ENCODE peak calls at places on chromosomes 11 and 22, in nine cellular contexts. Z, B, H, E, O, Y, W, J and T are unnamed samples.

GRCh38 chr22:35021166-35021565 is 44.8 kb upstream of the ISX start:
- DNase-seq in J (no peak), E (no peak), Y (no peak), B (peak; percentile 76), O (no peak), W (no peak), H (no peak), Z (no peak), T (no peak)

GRCh38 chr11:106724293-106724892 is 293.9 kb downstream of the GUCY1A2 start:
- DNase-seq in E (no peak), B (no peak), Y (peak; percentile 74), H (no peak), W (no peak), O (no peak), Z (no peak), J (no peak), T (no peak)

GRCh38 chr11:77040889-77041288 is 6.7 kb downstream of the B3GNT6 start:
- DNase-seq in B (no peak), Y (no peak), E (no peak), J (no peak), Z (no peak), H (no peak), O (no peak), W (no peak), T (no peak)

GRCh38 chr11:87966744-87967143 is 208.5 kb downstream of the RAB38 start:
- DNase-seq in W (no peak), H (no peak), Y (no peak), Z (no peak), O (no peak), E (no peak), J (no peak), B (no peak), T (no peak)

GRCh38 chr22:49833340-49834007 is 5.8 kb upstream of the BRD1 start:
- DNase-seq in E (no peak), O (no peak), B (no peak), Y (no peak), W (no peak), Z (no peak), J (no peak), H (no peak), T (no peak)

GRCh38 chr11:120212926-120213325 is 2.1 kb downstream of the OAF start:
- DNase-seq in O (no peak), E (no peak), W (no peak), Y (no peak), B (peak; percentile 68), Z (no peak), H (no peak), J (no peak), T (no peak)

GRCh38 chr22:23856721-23857605 is 712 bp upstream of the SLC2A11 start:
- DNase-seq in B (no peak), J (peak; percentile 14), W (peak; percentile 12), Y (peak; percentile 45), H (no peak), Z (no peak), E (no peak), O (peak; percentile 78), T (no peak)

GRCh38 chr11:83392556-83392955 is 106.4 kb upstream of the CCDC90B start:
- DNase-seq in E (no peak), Z (no peak), H (no peak), J (no peak), O (no peak), W (no peak), B (no peak), Y (no peak), T (no peak)

GRCh38 chr11:3011891-3012885 is 20.1 kb upstream of the NAP1L4 start:
- DNase-seq in H (no peak), W (no peak), Y (no peak), E (no peak), B (no peak), J (no peak), O (no peak), Z (no peak), T (no peak)

GRCh38 chr22:42450862-42451261 is 18.7 kb upstream of the NFAM1 start:
- DNase-seq in Y (no peak), Z (no peak), B (no peak), H (no peak), W (no peak), E (no peak), J (no peak), O (no peak), T (no peak)

GRCh38 chr11:61834278-61835004 is 6.3 kb downstream of the FADS2 start:
- DNase-seq in W (no peak), E (no peak), Z (peak; percentile 68), Y (peak; percentile 81), J (no peak), H (no peak), B (no peak), O (peak; percentile 87), T (peak; percentile 96)

GRCh38 chr11:58625826-58626460 is 3.5 kb downstream of the CNTF start:
- DNase-seq in O (no peak), B (no peak), E (no peak), Z (no peak), J (no peak), Y (peak; percentile 92), H (no peak), W (no peak), T (no peak)

GRCh38 chr11:2516276-2517015 is 71.6 kb downstream of the KCNQ1 start:
- DNase-seq in O (peak; percentile 31), Y (no peak), J (no peak), Z (no peak), W (no peak), H (no peak), E (no peak), B (peak; percentile 8), T (no peak)

GRCh38 chr11:112417339-112417738 is 156.7 kb upstream of the PLET1 start:
- DNase-seq in W (no peak), Z (no peak), B (no peak), O (no peak), H (no peak), E (no peak), J (no peak), Y (no peak), T (no peak)

GRCh38 chr11:75507571-75507970 is 18.2 kb downstream of the GDPD5 start:
- DNase-seq in B (no peak), E (no peak), H (no peak), Y (no peak), J (no peak), W (no peak), O (peak; percentile 41), Z (no peak), T (no peak)

GRCh38 chr11:94563176-94563847 is 3.9 kb upstream of the PIWIL4 start:
- DNase-seq in O (no peak), Y (peak; percentile 75), E (no peak), W (no peak), Z (peak; percentile 59), J (peak; percentile 51), H (no peak), B (no peak), T (no peak)

GRCh38 chr11:26960265-26960664 is 33.6 kb upstream of the FIBIN start:
- DNase-seq in O (no peak), B (no peak), Z (peak; percentile 47), Y (peak; percentile 87), J (no peak), H (no peak), W (no peak), E (no peak), T (no peak)

GRCh38 chr11:32426819-32427615 is 8.3 kb downstream of the WT1 start:
- DNase-seq in O (peak; percentile 90), E (no peak), B (no peak), H (no peak), J (no peak), Y (no peak), W (no peak), Z (no peak), T (no peak)